ENCODE peak calls at places on chromosome X, in ten cellular contexts. E is aorta; U is mesenchymal stem cell; Y is ascending aorta; Z is astrocyte; X is GM23248; B is psoas muscle; I is iPS DF 6.9; Q is CD4-positive, CD25-positive, alpha-beta regulatory T cell; O is uterus. T is an unnamed sample.

GRCh38 chrX:1545776-1546408 is 8.9 kb upstream of the P2RY8 start:
- DNase-seq in B (no peak), O (no peak), E (no peak), I (no peak), Q (no peak), Y (no peak), U (no peak), X (no peak), Z (no peak), T (no peak)

GRCh38 chrX:115065304-115065703 is 47.9 kb upstream of the IL13RA2 start:
- DNase-seq in I (no peak), Q (no peak), E (no peak), X (no peak), Y (no peak), O (no peak), B (no peak), Z (no peak), U (no peak), T (no peak)

GRCh38 chrX:48854898-48855297 is 19.5 kb upstream of the PCSK1N start:
- DNase-seq in X (no peak), Z (no peak), E (no peak), I (no peak), Q (no peak), Y (no peak), U (peak; percentile 28), B (no peak), O (no peak), T (no peak)

GRCh38 chrX:18970465-18970864 is 13.4 kb downstream of the PHKA2 start:
- DNase-seq in X (no peak), Z (no peak), Y (no peak), U (peak; percentile 22), Q (no peak), E (no peak), I (no peak), O (no peak), B (no peak), T (no peak)

GRCh38 chrX:129726307-129727111 is 12.3 kb upstream of the XPNPEP2 start:
- DNase-seq in U (peak; percentile 74), Y (no peak), B (peak; percentile 73), Z (peak; percentile 29), I (peak; percentile 48), O (peak; percentile 42), Q (peak; percentile 5), X (peak; percentile 73), E (peak; percentile 70), T (peak; percentile 60)

GRCh38 chrX:112735147-112735546 is 55.4 kb upstream of the LHFPL1 start:
- DNase-seq in Z (no peak), X (no peak), Y (no peak), U (no peak), B (no peak), Q (no peak), I (no peak), O (no peak), E (no peak), T (no peak)

GRCh38 chrX:103477496-103477895 is 41.8 kb downstream of the RAB40A start:
- DNase-seq in E (no peak), Q (no peak), B (no peak), Z (no peak), Y (no peak), I (no peak), U (no peak), X (peak; percentile 51), O (no peak), T (no peak)

GRCh38 chrX:152895724-152896420 is 2.0 kb upstream of the ZNF185 start:
- DNase-seq in Z (no peak), X (peak; percentile 54), E (no peak), Q (no peak), I (no peak), O (no peak), B (no peak), U (no peak), Y (no peak), T (no peak)

GRCh38 chrX:42497356-42497755 is 280.6 kb downstream of the PPP1R2C start:
- DNase-seq in E (no peak), Y (no peak), Q (no peak), O (no peak), I (no peak), U (no peak), Z (no peak), X (no peak), B (no peak), T (no peak)

GRCh38 chrX:4670606-4671005 is 957.2 kb upstream of the PRKX start:
- DNase-seq in E (no peak), O (no peak), Z (no peak), Q (no peak), B (no peak), U (no peak), Y (no peak), X (no peak), I (no peak), T (no peak)

GRCh38 chrX:9465380-9466114 is 689 bp downstream of the TBL1X start:
- DNase-seq in X (peak; percentile 41), I (no peak), U (peak; percentile 18), Q (no peak), Z (no peak), B (peak; percentile 58), Y (no peak), E (peak; percentile 55), O (no peak), T (no peak)

GRCh38 chrX:9466711-9467110 is 1.9 kb downstream of the TBL1X start:
- DNase-seq in I (no peak), Y (no peak), E (no peak), B (no peak), Z (no peak), O (no peak), U (no peak), Q (no peak), X (peak; percentile 2), T (no peak)

GRCh38 chrX:9467181-9467580 is 2.3 kb downstream of the TBL1X start:
- DNase-seq in U (no peak), I (no peak), O (no peak), Q (no peak), Z (no peak), Y (no peak), X (no peak), B (no peak), E (no peak), T (no peak)

GRCh38 chrX:9464435-9465371 is at the start of gene TBL1X:
- DNase-seq in Y (no peak), Q (peak; percentile 33), E (peak; percentile 69), U (peak; percentile 45), X (peak; percentile 63), O (peak; percentile 41), Z (no peak), B (peak; percentile 79), I (no peak), T (peak; percentile 59)

DNA sequence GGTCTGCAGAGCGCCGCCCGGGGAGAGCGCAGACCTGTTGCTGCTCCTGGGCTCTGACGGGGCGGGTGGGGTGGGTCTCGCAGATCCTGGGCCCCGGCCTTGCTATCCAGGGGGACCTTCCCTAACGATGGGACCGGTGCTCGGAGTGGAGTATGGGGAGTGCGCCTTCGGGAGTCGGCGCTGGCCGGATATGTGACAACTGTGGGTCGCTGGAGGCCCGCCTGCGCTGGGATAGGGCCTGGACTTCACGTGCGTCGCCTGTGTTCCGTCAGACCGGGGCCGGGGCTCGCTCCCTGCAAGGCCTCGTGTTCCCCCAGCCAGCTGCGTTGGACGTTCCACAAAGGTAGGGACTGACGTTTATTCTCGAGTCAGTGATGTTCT is 1.2 kb downstream of the TBL1X start:
- DNase-seq in Z (no peak), B (peak; percentile 70), X (peak; percentile 43), I (no peak), E (peak; percentile 77), Q (no peak), Y (no peak), U (peak; percentile 46), O (peak; percentile 38), T (peak; percentile 64)
- H3K27ac ChIP-seq in Z (no peak overlapping the region), B (peak overlapping the region; percentile 73), X (no peak overlapping the region), I (no peak overlapping the region), E (peak overlapping the region; percentile 72), Q (peak overlapping the region; percentile 41), Y (peak overlapping the region; percentile 87), U (peak overlapping the region; percentile 40), O (peak overlapping the region; percentile 95), T (no peak overlapping the region)

GRCh38 chrX:40151211-40152172 is 53.7 kb upstream of the BCOR start:
- DNase-seq in U (peak; percentile 69), Y (no peak), Q (no peak), Z (no peak), I (no peak), O (no peak), E (no peak), X (no peak), B (peak; percentile 77), T (peak; percentile 9)
- H3K4me1 ChIP-seq in U (peaks cover 57% of the 10 kb centered on the region), Y (peaks cover 10% of the 10 kb centered on the region), Q (peaks cover 31% of the 10 kb centered on the region), Z (peaks cover 7% of the 10 kb centered on the region), I (peaks cover 9% of the 10 kb centered on the region), O (peaks cover 4% of the 10 kb centered on the region), E (no peaks in the 10 kb centered on the region), X (no peaks in the 10 kb centered on the region), B (peaks cover 17% of the 10 kb centered on the region), T (peaks cover 70% of the 10 kb centered on the region)

GRCh38 chrX:82649645-82650044 is 858.4 kb upstream of the POU3F4 start:
- DNase-seq in O (no peak), Q (no peak), I (no peak), Y (no peak), B (no peak), E (no peak), X (no peak), U (no peak), Z (no peak), T (no peak)

DNA sequence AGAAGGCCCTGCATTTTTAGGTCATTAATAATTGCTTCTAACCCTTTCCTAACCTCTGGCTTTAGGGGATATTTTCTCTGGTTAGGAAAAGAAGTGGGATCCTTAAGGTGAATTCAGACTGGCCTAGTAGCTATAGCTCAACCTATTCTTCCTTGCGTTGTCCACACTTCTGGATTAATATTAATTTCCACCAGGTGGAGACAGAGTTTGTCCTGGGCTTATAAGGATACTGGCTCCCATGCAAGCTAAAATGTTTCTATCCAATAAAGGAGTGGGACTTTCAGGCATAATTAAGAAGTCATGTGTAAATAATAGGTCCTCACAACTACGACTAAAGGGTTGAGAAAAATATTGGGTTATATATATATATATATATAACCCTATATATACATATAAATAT is 860.0 kb upstream of the POU3F4 start:
- DNase-seq in E (no peak), Y (no peak), I (no peak), B (no peak), X (no peak), Z (no peak), U (peak; percentile 1), Q (no peak), O (no peak), T (no peak)
- H3K9me3 ChIP-seq in E (no peaks in the 10 kb centered on the region), Y (no peaks in the 10 kb centered on the region), I (no peaks in the 10 kb centered on the region), B (peaks cover 3% of the 10 kb centered on the region), X (no peaks in the 10 kb centered on the region), Z (no peaks in the 10 kb centered on the region), U (peaks cover 15% of the 10 kb centered on the region), Q (no peaks in the 10 kb centered on the region), O (peaks cover 2% of the 10 kb centered on the region), T (no peaks in the 10 kb centered on the region)

DNA sequence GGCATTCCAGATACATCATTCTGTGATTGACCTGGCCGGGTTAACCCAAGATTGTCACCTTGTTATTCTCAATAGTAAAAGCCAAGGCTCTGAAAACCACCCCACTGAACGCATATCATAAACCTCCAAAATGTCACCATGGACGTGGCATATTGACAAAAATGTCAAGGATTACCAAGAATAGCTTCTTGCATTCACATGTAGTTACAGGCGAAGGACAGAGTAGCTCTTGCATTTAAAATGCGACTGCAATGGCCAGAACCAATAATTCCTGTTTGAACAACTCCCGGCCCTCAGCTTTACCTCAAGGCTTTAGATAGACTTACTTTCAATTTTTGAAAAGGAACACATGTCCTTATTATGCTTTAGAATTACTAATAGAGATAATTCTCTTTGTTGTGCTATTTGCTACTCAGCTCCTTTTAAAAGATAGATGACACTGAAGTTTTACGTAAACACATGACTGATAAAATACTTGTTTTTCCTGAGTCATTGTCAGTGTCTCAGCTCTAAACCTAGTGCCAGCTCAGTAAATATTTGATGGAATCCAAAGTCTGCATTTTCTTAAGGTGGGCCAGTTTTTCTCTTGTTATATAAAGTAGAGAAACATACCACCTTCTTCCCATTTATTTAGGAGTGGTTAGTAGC is 66.3 kb downstream of the CLDN34 start:
- DNase-seq in Q (no peak), X (peak; percentile 50), E (no peak), O (no peak), I (no peak), B (no peak), Z (no peak), U (peak; percentile 51), Y (no peak), T (no peak)
- H3K27ac ChIP-seq in Q (no peak overlapping the region), X (peak overlapping the region; percentile 12), E (no peak overlapping the region), O (no peak overlapping the region), I (no peak overlapping the region), B (peak overlapping the region; percentile 25), Z (no peak overlapping the region), U (no peak overlapping the region), Y (no peak overlapping the region), T (peak overlapping the region; percentile 51)